ENCODE peak calls at places on chromosomes 1 and 21, in six cellular contexts. W, Z, V, L, H and A are unnamed samples. For H3K4me1, the result is how much of the 10 kb centered on the place peaks cover.

GRCh38 chr1:218524526-218524925 is 179.4 kb downstream of the TGFB2 start:
- DNase-seq in H (no peak), W (no peak), Z (no peak), L (no peak), V (peak), A (no peak)

GRCh38 chr1:226749467-226749866 is 10.4 kb upstream of the ITPKB start:
- DNase-seq in W (no peak), V (no peak), L (no peak), H (no peak), Z (no peak), A (no peak)

GRCh38 chr21:35932232-35932911 is 128.0 kb downstream of the SETD4 start:
- DNase-seq in L (peak), V (peak), H (peak), Z (no peak), W (peak), A (peak)

GRCh38 chr1:32695098-32695904 is 7.3 kb downstream of the SYNC start:
- DNase-seq in Z (peak), W (peak), H (peak), L (peak), V (peak), A (peak)

GRCh38 chr1:212457740-212458338 is 25.1 kb downstream of the NENF start:
- DNase-seq in L (peak), W (no peak), Z (no peak), V (peak), H (no peak), A (no peak)

GRCh38 chr21:40043423-40043822 is 176.2 kb downstream of the PCP4 start:
- DNase-seq in H (no peak), L (no peak), V (no peak), W (no peak), Z (no peak), A (no peak)

GRCh38 chr1:215166886-215167285 is 84.3 kb downstream of the KCNK2 start:
- DNase-seq in H (no peak), L (no peak), W (no peak), V (no peak), Z (no peak), A (no peak)

GRCh38 chr1:227816750-227817446 is 1.4 kb downstream of the PRSS38 start:
- DNase-seq in L (no peak), V (no peak), W (no peak), H (no peak), Z (no peak), A (no peak)

GRCh38 chr1:53810497-53810896 is 27.6 kb downstream of the NDC1 start:
- DNase-seq in H (no peak), Z (no peak), L (no peak), W (no peak), V (no peak), A (no peak)

GRCh38 chr21:20388400-20388799 is 609.8 kb upstream of the NCAM2 start:
- DNase-seq in W (no peak), H (no peak), L (no peak), V (no peak), Z (no peak), A (no peak)

GRCh38 chr1:29620631-29621030 is 384.3 kb downstream of the PTPRU start:
- DNase-seq in L (no peak), V (no peak), W (no peak), H (no peak), Z (no peak), A (no peak)

GRCh38 chr1:6286266-6286665 is 25.4 kb upstream of the GPR153 start:
- DNase-seq in L (no peak), W (no peak), V (no peak), Z (no peak), H (no peak), A (no peak)

GRCh38 chr21:34595457-34595856 is 19.5 kb downstream of the RCAN1 start:
- DNase-seq in H (no peak), W (no peak), Z (no peak), V (no peak), L (no peak), A (no peak)

GRCh38 chr1:198575715-198576641 is 35.5 kb upstream of the ATP6V1G3 start:
- DNase-seq in W (no peak), Z (no peak), H (no peak), L (no peak), V (no peak), A (no peak)

GRCh38 chr1:44810101-44810761 is 1.9 kb downstream of the BTBD19 start:
- DNase-seq in W (peak), V (peak), L (peak), Z (no peak), H (peak), A (peak)

GRCh38 chr21:16037386-16037785 is 307.6 kb downstream of the USP25 start:
- DNase-seq in V (no peak), W (no peak), Z (no peak), H (no peak), L (no peak), A (no peak)

GRCh38 chr1:172005856-172006255 is 164.6 kb downstream of the DNM3 start:
- DNase-seq in W (no peak), L (no peak), Z (no peak), V (no peak), H (no peak), A (no peak)

GRCh38 chr21:32590130-32590529 is 4.8 kb upstream of the TCP10L start:
- DNase-seq in V (no peak), L (no peak), Z (no peak), H (no peak), W (no peak), A (no peak)

GRCh38 chr1:166858726-166859419 is 17.2 kb downstream of the TADA1 start:
- DNase-seq in V (no peak), H (no peak), Z (no peak), W (no peak), L (no peak), A (no peak)

GRCh38 chr1:168737446-168737845 is 8.4 kb upstream of the DPT start:
- DNase-seq in L (no peak), V (no peak), Z (no peak), H (no peak), W (no peak), A (no peak)

GRCh38 chr21:45228171-45228641 is 59.5 kb downstream of the POFUT2 start:
- DNase-seq in L (peak), Z (no peak), W (no peak), V (no peak), H (no peak), A (no peak)

GRCh38 chr1:83029916-83030315 is 969.0 kb downstream of the TTLL7 start:
- DNase-seq in W (no peak), H (no peak), V (no peak), L (no peak), Z (no peak), A (no peak)

GRCh38 chr1:9066945-9067807 is 2.3 kb downstream of the SLC2A5 start:
- DNase-seq in L (peak), V (peak), W (peak), H (peak), Z (no peak), A (peak)

GRCh38 chr1:114154963-114155322 is 1.3 kb upstream of the SYT6 start:
- DNase-seq in Z (no peak), H (no peak), W (no peak), V (no peak), L (peak), A (no peak)

GRCh38 chr1:41501581-41501980 is 17.1 kb upstream of the EDN2 start:
- DNase-seq in Z (no peak), L (no peak), V (no peak), W (no peak), H (no peak), A (no peak)
- H3K4me1 ChIP-seq in Z (half or more), L (under half), V (under half), W (half or more), H (under half), A (half or more)

GRCh38 chr1:36099681-36100341 is 11.1 kb downstream of the ADPRS start:
- DNase-seq in V (peak), W (peak), Z (peak), H (peak), L (peak), A (peak)
- TF ChIP-seq CTCF in V (peak), W (peak), Z (peak), H (peak), L (peak), A (peak)

GRCh38 chr1:2494323-2494693 is 18.2 kb downstream of the PLCH2 start:
- DNase-seq in V (no peak), W (no peak), H (no peak), Z (no peak), L (no peak), A (no peak)

GRCh38 chr1:2495026-2495425 is 18.9 kb downstream of the PLCH2 start:
- DNase-seq in H (no peak), L (no peak), Z (no peak), W (no peak), V (no peak), A (no peak)

GRCh38 chr1:2492091-2492490 is 16.0 kb downstream of the PLCH2 start:
- DNase-seq in L (no peak), H (no peak), Z (no peak), W (no peak), V (no peak), A (no peak)

GRCh38 chr1:2493691-2494322 is 17.7 kb downstream of the PLCH2 start:
- DNase-seq in H (no peak), V (no peak), Z (no peak), W (no peak), L (no peak), A (no peak)

GRCh38 chr1:2493218-2493617 is 17.1 kb downstream of the PLCH2 start:
- DNase-seq in Z (no peak), H (no peak), W (no peak), L (no peak), V (no peak), A (no peak)
- H3K27ac ChIP-seq in Z (no peak), H (no peak), W (no peak), L (no peak), V (no peak), A (no peak)

GRCh38 chr1:46617108-46617694 is 590 bp upstream of the MOB3C start:
- DNase-seq in V (no peak), Z (no peak), H (no peak), L (no peak), W (no peak), A (no peak)

GRCh38 chr1:46616277-46617107 is at the start of gene MOB3C:
- DNase-seq in W (peak), H (peak), V (peak), L (peak), Z (peak), A (peak)

GRCh38 chr1:46615088-46615487 is 1.5 kb downstream of the MOB3C start:
- DNase-seq in Z (no peak), W (no peak), H (no peak), L (no peak), V (no peak), A (no peak)

GRCh38 chr1:46614604-46614984 is 2.0 kb downstream of the MOB3C start:
- DNase-seq in W (no peak), Z (no peak), L (no peak), H (no peak), V (no peak), A (no peak)

DNA sequence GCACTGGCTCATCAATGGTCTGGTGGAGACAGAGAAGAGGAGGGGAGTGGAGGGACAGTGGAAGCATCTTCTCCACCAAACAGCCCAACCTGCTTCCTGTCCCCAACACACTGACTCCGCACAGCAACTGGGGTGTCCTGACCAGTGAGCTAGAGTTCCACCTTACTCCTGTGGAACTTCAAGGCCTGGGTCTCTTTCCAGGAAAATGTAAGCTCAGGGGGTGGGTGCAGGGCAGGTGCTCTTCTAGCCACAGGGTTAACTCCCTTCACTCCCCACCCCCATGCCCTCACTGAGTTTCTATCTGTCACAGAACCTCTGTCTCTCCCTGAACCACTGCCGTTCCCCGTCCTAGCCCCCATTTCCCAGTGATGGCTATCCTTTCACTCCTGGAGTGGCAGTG is 876 bp downstream of the MOB3C start:
- DNase-seq in V (no peak), W (no peak), H (no peak), Z (no peak), L (no peak), A (no peak)
- H3K4me1 ChIP-seq in V (under half), W (half or more), H (half or more), Z (half or more), L (under half), A (under half)

GRCh38 chr1:153392822-153393221 is 1.9 kb upstream of the S100A8 start:
- DNase-seq in V (no peak), W (no peak), H (no peak), Z (no peak), L (no peak), A (no peak)

GRCh38 chr1:153395776-153396175 is 4.9 kb upstream of the S100A8 start:
- DNase-seq in W (no peak), Z (no peak), H (no peak), V (no peak), L (no peak), A (no peak)

GRCh38 chr1:153394391-153394790 is 3.5 kb upstream of the S100A8 start:
- DNase-seq in Z (no peak), H (no peak), W (no peak), L (no peak), V (no peak), A (no peak)

GRCh38 chr1:153395136-153395685 is 4.3 kb upstream of the S100A8 start:
- DNase-seq in Z (no peak), V (no peak), L (no peak), H (no peak), W (peak), A (no peak)

DNA sequence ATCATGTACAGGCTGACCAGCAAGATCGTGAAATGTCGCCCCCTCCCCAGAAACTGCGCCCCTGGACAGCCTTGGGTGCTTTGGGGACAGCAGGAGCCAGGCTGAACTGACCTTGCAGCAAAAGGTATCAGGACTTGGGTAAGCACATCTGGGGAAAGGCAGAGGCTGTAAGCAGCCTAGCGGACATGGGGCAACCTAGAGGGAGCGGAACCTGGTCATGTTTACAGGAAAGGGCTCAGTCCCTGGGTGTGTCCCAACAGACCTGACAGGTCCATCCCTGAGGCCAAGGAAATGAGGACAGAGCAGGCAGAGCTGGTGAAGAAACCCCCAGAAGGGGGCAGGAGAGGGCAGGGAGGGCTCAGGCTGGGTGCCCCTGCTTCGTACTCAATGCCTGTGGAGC is 3.1 kb upstream of the S100A8 start:
- DNase-seq in H (peak), W (no peak), Z (no peak), V (no peak), L (no peak), A (no peak)
- TF ChIP-seq CTCF in H (no peak), W (no peak), Z (no peak), V (no peak), L (no peak), A (no peak)

GRCh38 chr1:202016022-202016624 is 5.7 kb downstream of the ELF3 start:
- DNase-seq in Z (no peak), V (no peak), W (no peak), L (no peak), H (no peak), A (no peak)
- H3K27ac ChIP-seq in Z (no peak), V (peak), W (no peak), L (no peak), H (no peak), A (no peak)

DNA sequence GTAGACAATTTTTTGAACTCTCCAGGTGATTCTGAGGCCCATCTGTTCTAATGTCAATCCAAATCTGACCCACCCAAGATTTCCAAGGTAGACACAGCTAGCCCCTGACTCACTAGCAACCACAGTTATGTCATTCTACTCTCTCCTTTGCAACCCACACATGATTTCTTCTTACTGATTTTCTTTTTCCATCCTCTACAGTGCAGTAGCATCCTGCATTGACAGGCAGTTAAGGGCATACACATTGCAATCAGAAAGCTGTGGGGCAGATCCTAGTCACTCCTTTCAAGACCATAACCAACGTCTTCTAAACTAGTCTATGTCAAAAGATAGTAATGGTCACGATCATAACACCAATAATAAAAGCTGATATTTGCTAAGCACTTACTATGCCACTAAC is 54.2 kb downstream of the JAK1 start:
- DNase-seq in V (no peak), H (no peak), L (no peak), W (no peak), Z (no peak), A (no peak)
- H3K4me1 ChIP-seq in V (under half), H (half or more), L (under half), W (half or more), Z (under half), A (under half)